ENCODE peak calls at places on chromosomes 12 and 14, in four cellular contexts. One of them, this sample, is unnamed.

GRCh38 chr12:127830730-127831129 is 436.2 kb upstream of the TMEM132C start:
- DNase-seq in HCT116: no peak
- DNase-seq in K562: no peak
- DNase-seq in HepG2: no peak
- DNase-seq in this sample: no peak

GRCh38 chr12:101992091-101992490 is 69.7 kb downstream of the WASHC3 start:
- DNase-seq in HCT116: no peak
- DNase-seq in K562: no peak
- DNase-seq in HepG2: no peak
- DNase-seq in this sample: no peak

GRCh38 chr14:93105362-93105761 is 10.4 kb downstream of the ITPK1 start:
- DNase-seq in HCT116: no peak
- DNase-seq in K562: no peak
- DNase-seq in HepG2: no peak
- DNase-seq in this sample: no peak

GRCh38 chr12:109018276-109018675 is 2.6 kb downstream of the SVOP start:
- DNase-seq in HCT116: no peak
- DNase-seq in K562: no peak
- DNase-seq in HepG2: no peak
- DNase-seq in this sample: no peak

GRCh38 chr14:97462081-97462480 is 664.9 kb downstream of the VRK1 start:
- DNase-seq in HCT116: no peak
- DNase-seq in K562: no peak
- DNase-seq in HepG2: no peak
- DNase-seq in this sample: no peak

GRCh38 chr14:23567186-23568020 is at the start of gene AP1G2:
- DNase-seq in HCT116: peak
- DNase-seq in K562: peak
- DNase-seq in HepG2: peak
- DNase-seq in this sample: no peak

GRCh38 chr14:72256055-72256454 is 323.8 kb downstream of the RGS6 start:
- DNase-seq in HCT116: peak
- DNase-seq in K562: no peak
- DNase-seq in HepG2: no peak
- DNase-seq in this sample: no peak

GRCh38 chr14:72554401-72554800 is 339.5 kb downstream of the DPF3 start:
- DNase-seq in HCT116: no peak
- DNase-seq in K562: no peak
- DNase-seq in HepG2: no peak
- DNase-seq in this sample: no peak

GRCh38 chr12:119169150-119169549 is 9.6 kb upstream of the HSPB8 start:
- DNase-seq in HCT116: no peak
- DNase-seq in K562: no peak
- DNase-seq in HepG2: no peak
- DNase-seq in this sample: no peak

GRCh38 chr12:90036641-90037040 is 328.0 kb upstream of the ATP2B1 start:
- DNase-seq in HCT116: no peak
- DNase-seq in K562: no peak
- DNase-seq in HepG2: no peak
- DNase-seq in this sample: no peak

GRCh38 chr14:75306917-75307699 is 28.5 kb downstream of the FOS start:
- DNase-seq in HCT116: peak
- DNase-seq in K562: peak
- DNase-seq in HepG2: no peak
- DNase-seq in this sample: no peak

GRCh38 chr12:1056390-1056789 is 65.4 kb downstream of the ERC1 start:
- DNase-seq in HCT116: no peak
- DNase-seq in K562: no peak
- DNase-seq in HepG2: no peak
- DNase-seq in this sample: no peak

GRCh38 chr14:71166434-71166833 is 259.2 kb downstream of the PCNX1 start:
- DNase-seq in HCT116: peak
- DNase-seq in K562: no peak
- DNase-seq in HepG2: peak
- DNase-seq in this sample: no peak

GRCh38 chr12:9124346-9125031 is 8.8 kb upstream of the A2M start:
- DNase-seq in HCT116: no peak
- DNase-seq in K562: no peak
- DNase-seq in HepG2: no peak
- DNase-seq in this sample: no peak

GRCh38 chr14:101395779-101396178 is 165.5 kb upstream of the DIO3 start:
- DNase-seq in HCT116: no peak
- DNase-seq in K562: no peak
- DNase-seq in HepG2: no peak
- DNase-seq in this sample: no peak

GRCh38 chr12:127245009-127245408 is 1022.0 kb upstream of the TMEM132C start:
- DNase-seq in HCT116: no peak
- DNase-seq in K562: no peak
- DNase-seq in HepG2: no peak
- DNase-seq in this sample: no peak

GRCh38 chr14:20539906-20540305 is 20.9 kb downstream of the RNASE9 start:
- DNase-seq in HCT116: no peak
- DNase-seq in K562: no peak
- DNase-seq in HepG2: no peak
- DNase-seq in this sample: no peak

GRCh38 chr14:59190372-59190771 is 1.9 kb downstream of the DAAM1 start:
- DNase-seq in HCT116: no peak
- DNase-seq in K562: peak
- DNase-seq in HepG2: peak
- DNase-seq in this sample: no peak

GRCh38 chr12:125143491-125143890 is 78.3 kb downstream of the AACS start:
- DNase-seq in HCT116: no peak
- DNase-seq in K562: no peak
- DNase-seq in HepG2: no peak
- DNase-seq in this sample: no peak

GRCh38 chr12:78966062-78966461 is 101.5 kb downstream of the SYT1 start:
- DNase-seq in HCT116: no peak
- DNase-seq in K562: no peak
- DNase-seq in HepG2: no peak
- DNase-seq in this sample: no peak

GRCh38 chr14:32206552-32206951 is 3.5 kb upstream of the RNU6-8 start:
- DNase-seq in HCT116: no peak
- DNase-seq in K562: no peak
- DNase-seq in HepG2: no peak
- DNase-seq in this sample: no peak

GRCh38 chr14:26702721-26703250 is 105.0 kb upstream of the NOVA1 start:
- DNase-seq in HCT116: no peak
- DNase-seq in K562: no peak
- DNase-seq in HepG2: no peak
- DNase-seq in this sample: no peak

GRCh38 chr14:67820428-67820881 is 876 bp downstream of the RAD51B start:
- DNase-seq in HCT116: no peak
- DNase-seq in K562: peak
- DNase-seq in HepG2: peak
- DNase-seq in this sample: peak

GRCh38 chr12:98002887-98003493 is 512.4 kb upstream of the TMPO start:
- DNase-seq in HCT116: peak
- DNase-seq in K562: peak
- DNase-seq in HepG2: peak
- DNase-seq in this sample: no peak

GRCh38 chr12:40138526-40138925 is 32.6 kb upstream of the SLC2A13 start:
- DNase-seq in HCT116: no peak
- DNase-seq in K562: no peak
- DNase-seq in HepG2: no peak
- DNase-seq in this sample: no peak

GRCh38 chr12:107329569-107330324 is 236.4 kb upstream of the CRY1 start:
- DNase-seq in HCT116: no peak
- DNase-seq in K562: no peak
- DNase-seq in HepG2: no peak
- DNase-seq in this sample: no peak

GRCh38 chr14:23360496-23360895 is 4.5 kb downstream of the EFS start:
- DNase-seq in HCT116: no peak
- DNase-seq in K562: peak
- DNase-seq in HepG2: peak
- DNase-seq in this sample: no peak

GRCh38 chr12:107990325-107990724 is 138.8 kb upstream of the WSCD2 start:
- DNase-seq in HCT116: peak
- DNase-seq in K562: peak
- DNase-seq in HepG2: peak
- DNase-seq in this sample: no peak

GRCh38 chr12:81722004-81722403 is 37.1 kb downstream of the PPFIA2 start:
- DNase-seq in HCT116: no peak
- DNase-seq in K562: no peak
- DNase-seq in HepG2: no peak
- DNase-seq in this sample: no peak

GRCh38 chr14:52391866-52392600 is 77.9 kb downstream of the PTGER2 start:
- DNase-seq in HCT116: peak
- DNase-seq in K562: no peak
- DNase-seq in HepG2: no peak
- DNase-seq in this sample: no peak

GRCh38 chr12:89948266-89949175 is 239.9 kb upstream of the ATP2B1 start:
- DNase-seq in HCT116: no peak
- DNase-seq in K562: no peak
- DNase-seq in HepG2: no peak
- DNase-seq in this sample: no peak

GRCh38 chr14:64734990-64735389 is 30.8 kb downstream of the PLEKHG3 start:
- DNase-seq in HCT116: no peak
- DNase-seq in K562: no peak
- DNase-seq in HepG2: no peak
- DNase-seq in this sample: no peak

GRCh38 chr14:76720382-76720813 is 40.9 kb upstream of the VASH1 start:
- DNase-seq in HCT116: no peak
- DNase-seq in K562: peak
- DNase-seq in HepG2: peak
- DNase-seq in this sample: no peak

GRCh38 chr12:54425696-54426095 is 6.6 kb upstream of the ITGA5 start:
- DNase-seq in HCT116: no peak
- DNase-seq in K562: peak
- DNase-seq in HepG2: no peak
- DNase-seq in this sample: no peak

GRCh38 chr12:111444706-111445310 is 39.1 kb downstream of the SH2B3 start:
- DNase-seq in HCT116: no peak
- DNase-seq in K562: no peak
- DNase-seq in HepG2: no peak
- DNase-seq in this sample: no peak
- TF ChIP-seq POLR2AphosphoS5 in HCT116: no peak
- TF ChIP-seq POLR2AphosphoS5 in K562: no peak
- TF ChIP-seq POLR2AphosphoS5 in HepG2: no peak
- TF ChIP-seq POLR2AphosphoS5 in this sample: no peak

DNA sequence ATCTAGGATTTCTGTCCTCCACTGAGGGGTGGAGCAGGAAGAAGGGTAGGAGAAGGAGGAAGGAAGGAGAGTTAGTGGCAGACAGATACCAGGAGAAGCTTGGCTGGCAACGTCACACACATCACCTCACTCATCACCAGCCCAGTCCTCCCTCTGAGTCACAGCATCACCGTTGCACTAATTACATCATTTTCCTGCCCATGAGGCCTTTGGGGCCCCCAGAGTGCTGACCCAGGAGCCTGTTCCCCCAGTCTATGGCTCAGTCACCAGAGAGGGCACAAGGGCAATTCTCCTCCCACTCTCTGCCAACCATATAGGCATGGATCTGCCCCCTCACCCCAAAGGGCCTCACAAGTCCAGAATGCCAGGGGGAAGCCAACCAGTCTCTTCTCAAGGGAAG is 4.6 kb downstream of the RND1 start:
- DNase-seq in HCT116: no peak
- DNase-seq in K562: no peak
- DNase-seq in HepG2: no peak
- DNase-seq in this sample: no peak
- TF ChIP-seq TCF7L2 in HCT116: no peak
- TF ChIP-seq TCF7L2 in K562: no peak
- TF ChIP-seq TCF7L2 in HepG2: no peak
- TF ChIP-seq TCF7L2 in this sample: no peak

DNA sequence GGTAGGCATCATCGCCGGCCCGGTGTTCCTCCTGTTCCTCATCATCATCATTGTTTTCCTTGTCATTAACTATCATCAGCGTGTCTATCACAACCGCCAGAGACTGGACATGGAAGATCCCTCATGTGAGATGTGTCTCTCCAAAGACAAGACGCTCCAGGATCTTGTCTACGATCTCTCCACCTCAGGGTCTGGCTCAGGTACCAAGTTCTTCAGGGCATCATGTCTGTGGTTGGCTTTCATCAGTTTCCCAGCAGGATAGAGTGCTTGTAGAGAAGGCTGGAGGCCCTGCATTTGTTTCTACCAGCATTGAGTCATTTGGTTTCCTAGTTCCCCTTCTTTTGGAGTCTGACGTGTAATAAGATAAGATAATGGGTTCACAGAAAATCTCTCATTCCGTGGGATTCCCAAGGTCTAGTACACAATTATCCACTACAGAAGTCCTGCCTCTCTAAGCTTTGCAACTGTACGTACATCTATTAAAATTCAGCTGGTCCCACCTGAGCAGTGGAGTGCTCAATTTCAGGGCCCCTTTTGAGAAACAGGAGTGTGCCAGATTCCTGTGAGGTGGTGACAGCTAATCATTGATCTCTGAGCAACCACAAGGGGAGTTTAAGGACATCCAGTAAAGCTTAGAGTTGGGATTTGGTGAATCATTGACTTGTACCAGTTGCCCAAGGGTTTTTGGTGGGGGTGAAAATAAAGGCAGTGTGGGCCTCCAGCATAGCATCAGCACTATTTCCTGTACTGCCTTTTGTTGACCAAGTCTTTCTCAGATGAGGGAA is 25.1 kb downstream of the ACVR1B start:
- DNase-seq in HCT116: no peak
- DNase-seq in K562: no peak
- DNase-seq in HepG2: peak
- DNase-seq in this sample: no peak
- TF ChIP-seq REST in HCT116: no peak
- TF ChIP-seq REST in K562: no peak
- TF ChIP-seq REST in HepG2: no peak
- TF ChIP-seq REST in this sample: no peak

DNA sequence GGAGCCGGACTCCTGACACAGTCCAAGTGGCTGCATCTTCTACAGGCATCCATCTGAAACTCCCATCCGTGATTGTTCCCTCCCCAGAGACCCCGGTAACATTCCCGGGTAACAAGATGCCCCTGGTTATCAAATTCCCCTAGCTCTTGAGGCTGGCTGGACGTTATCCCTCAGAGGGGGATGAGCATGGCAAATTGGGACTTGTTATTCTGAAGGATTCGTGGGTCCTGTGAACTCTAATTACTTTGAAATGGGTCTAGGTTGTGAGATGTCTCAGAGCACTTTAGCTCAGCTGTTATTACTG is 642 bp upstream of the PAN2 start:
- DNase-seq in HCT116: no peak
- DNase-seq in K562: no peak
- DNase-seq in HepG2: no peak
- DNase-seq in this sample: no peak
- TF ChIP-seq POLR2AphosphoS5 in HCT116: no peak
- TF ChIP-seq POLR2AphosphoS5 in K562: peak
- TF ChIP-seq POLR2AphosphoS5 in HepG2: no peak
- TF ChIP-seq POLR2AphosphoS5 in this sample: no peak

GRCh38 chr12:93415723-93416464 is 25.9 kb downstream of the UBE2N start:
- DNase-seq in HCT116: no peak
- DNase-seq in K562: no peak
- DNase-seq in HepG2: no peak
- DNase-seq in this sample: no peak
- TF ChIP-seq TCF7L2 in HCT116: no peak
- TF ChIP-seq TCF7L2 in K562: no peak
- TF ChIP-seq TCF7L2 in HepG2: no peak
- TF ChIP-seq TCF7L2 in this sample: no peak